ENCODE peak calls at places on chromosomes 13 and 19, in five cellular contexts. One of them, this sample, is unnamed.

GRCh38 chr13:111952814-111953213 is 114.1 kb upstream of the SOX1 start:
- DNase-seq in IMR-90: no peak
- DNase-seq in H9: peak; percentile 4
- DNase-seq in H1: no peak
- DNase-seq in neuronal stem cell: no peak
- DNase-seq in this sample: no peak

GRCh38 chr13:28049880-28050871 is 50.2 kb downstream of the FLT3 start:
- DNase-seq in IMR-90: no peak
- DNase-seq in H9: peak; percentile 54
- DNase-seq in H1: peak; percentile 19
- DNase-seq in neuronal stem cell: no peak
- DNase-seq in this sample: no peak

GRCh38 chr13:67133476-67133875 is 96.7 kb downstream of the PCDH9 start:
- DNase-seq in IMR-90: peak; percentile 23
- DNase-seq in H9: no peak
- DNase-seq in H1: no peak
- DNase-seq in neuronal stem cell: no peak
- DNase-seq in this sample: no peak

GRCh38 chr13:112905990-112906641 is 62.9 kb upstream of the MCF2L start:
- DNase-seq in IMR-90: no peak
- DNase-seq in H9: peak; percentile 93
- DNase-seq in H1: peak; percentile 59
- DNase-seq in neuronal stem cell: peak; percentile 41
- DNase-seq in this sample: no peak

GRCh38 chr19:12791345-12792047 is at the start of gene JUNB:
- DNase-seq in IMR-90: peak; percentile 96
- DNase-seq in H9: peak; percentile 89
- DNase-seq in H1: no peak
- DNase-seq in neuronal stem cell: no peak
- DNase-seq in this sample: peak; percentile 98

GRCh38 chr13:79307866-79308298 is 98.2 kb downstream of the RBM26 start:
- DNase-seq in IMR-90: peak; percentile 61
- DNase-seq in H9: peak; percentile 31
- DNase-seq in H1: no peak
- DNase-seq in neuronal stem cell: no peak
- DNase-seq in this sample: no peak

GRCh38 chr19:45900661-45901431 is 1.6 kb downstream of the MYPOP start:
- DNase-seq in IMR-90: no peak
- DNase-seq in H9: peak; percentile 38
- DNase-seq in H1: no peak
- DNase-seq in neuronal stem cell: no peak
- DNase-seq in this sample: no peak

GRCh38 chr13:23617551-23618014 is 47.4 kb downstream of the TNFRSF19 start:
- DNase-seq in IMR-90: peak; percentile 65
- DNase-seq in H9: no peak
- DNase-seq in H1: no peak
- DNase-seq in neuronal stem cell: no peak
- DNase-seq in this sample: peak; percentile 19

GRCh38 chr19:3362217-3362907 is 4.0 kb upstream of the NFIC start:
- DNase-seq in IMR-90: no peak
- DNase-seq in H9: no peak
- DNase-seq in H1: no peak
- DNase-seq in neuronal stem cell: no peak
- DNase-seq in this sample: no peak

GRCh38 chr13:51255556-51255955 is 33.4 kb downstream of the FAM124A start:
- DNase-seq in IMR-90: no peak
- DNase-seq in H9: no peak
- DNase-seq in H1: no peak
- DNase-seq in neuronal stem cell: no peak
- DNase-seq in this sample: no peak

GRCh38 chr19:18636969-18637629 is at the start of gene KLHL26:
- DNase-seq in IMR-90: no peak
- DNase-seq in H9: no peak
- DNase-seq in H1: no peak
- DNase-seq in neuronal stem cell: no peak
- DNase-seq in this sample: no peak
- H3K14ac ChIP-seq in IMR-90: peak within 1 kb of the TSS; percentile 97
- H3K14ac ChIP-seq in H9: peak within 1 kb of the TSS; percentile 84
- H3K14ac ChIP-seq in H1: no peak within 1 kb of the TSS
- H3K14ac ChIP-seq in neuronal stem cell: peak within 1 kb of the TSS; percentile 94
- H3K14ac ChIP-seq in this sample: peak within 1 kb of the TSS; percentile 23

DNA sequence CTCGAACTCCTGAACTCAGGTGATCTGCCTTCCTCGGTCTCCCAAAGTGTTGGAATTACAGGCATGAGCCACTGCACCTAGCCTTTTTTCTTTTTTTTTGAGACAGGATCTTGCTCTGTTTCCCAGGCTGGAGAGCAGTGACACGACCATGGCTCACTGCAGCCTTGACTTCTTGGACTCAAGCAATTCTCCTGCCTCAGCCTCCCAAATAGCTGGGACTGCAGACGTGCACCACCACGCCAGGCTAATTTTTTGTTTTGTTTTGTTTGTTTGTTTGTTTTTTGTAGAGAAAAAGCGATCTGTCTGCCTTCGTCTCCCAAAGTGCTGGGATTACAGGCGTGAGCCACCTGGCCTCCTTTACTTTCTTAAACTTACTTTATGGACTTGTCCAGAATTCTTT is 6.5 kb upstream of the SIN3B start:
- DNase-seq in IMR-90: no peak
- DNase-seq in H9: no peak
- DNase-seq in H1: no peak
- DNase-seq in neuronal stem cell: no peak
- DNase-seq in this sample: peak; percentile 20
- H3K4me2 ChIP-seq in IMR-90: no peak overlapping the region
- H3K4me2 ChIP-seq in H9: no peak overlapping the region
- H3K4me2 ChIP-seq in H1: no peak overlapping the region
- H3K4me2 ChIP-seq in neuronal stem cell: no peak overlapping the region
- H3K4me2 ChIP-seq in this sample: no peak overlapping the region

GRCh38 chr19:1170938-1171754 is 2.9 kb downstream of the SBNO2 start:
- DNase-seq in IMR-90: no peak
- DNase-seq in H9: no peak
- DNase-seq in H1: no peak
- DNase-seq in neuronal stem cell: no peak
- DNase-seq in this sample: no peak
- H2BK15ac ChIP-seq in IMR-90: peak overlapping the region; percentile 12
- H2BK15ac ChIP-seq in H9: no peak overlapping the region
- H2BK15ac ChIP-seq in H1: peak overlapping the region; percentile 96
- H2BK15ac ChIP-seq in neuronal stem cell: no peak overlapping the region
- H2BK15ac ChIP-seq in this sample: no peak overlapping the region

DNA sequence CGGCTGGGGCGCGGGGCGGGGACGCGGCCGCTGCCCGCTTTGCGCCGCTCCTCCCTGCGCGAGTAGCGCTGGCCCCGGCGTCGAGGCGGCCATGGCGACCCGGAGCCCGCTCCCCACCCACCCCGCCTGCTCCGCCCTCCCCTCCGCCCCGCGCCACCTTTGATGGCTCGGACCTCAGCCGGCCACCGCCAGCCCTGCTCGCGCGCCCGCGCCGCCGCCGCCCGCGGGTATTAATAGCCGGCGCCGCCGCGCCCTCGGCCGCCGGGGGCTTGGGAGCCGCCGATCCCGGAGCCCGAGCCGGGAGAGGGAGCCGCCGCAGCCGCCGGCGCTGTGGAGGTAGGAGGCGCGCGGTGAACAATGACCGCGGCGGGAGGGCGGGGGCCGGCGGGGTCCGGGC is 261 bp downstream of the FARP1 start:
- DNase-seq in IMR-90: no peak
- DNase-seq in H9: peak; percentile 43
- DNase-seq in H1: no peak
- DNase-seq in neuronal stem cell: peak; percentile 58
- DNase-seq in this sample: no peak
- H3K14ac ChIP-seq in IMR-90: no peak overlapping the region
- H3K14ac ChIP-seq in H9: no peak overlapping the region
- H3K14ac ChIP-seq in H1: no peak overlapping the region
- H3K14ac ChIP-seq in neuronal stem cell: no peak overlapping the region
- H3K14ac ChIP-seq in this sample: peak overlapping the region; percentile 75

GRCh38 chr13:41942462-41943094 is 18.3 kb downstream of the VWA8 start:
- DNase-seq in IMR-90: peak; percentile 74
- DNase-seq in H9: peak; percentile 56
- DNase-seq in H1: no peak
- DNase-seq in neuronal stem cell: peak; percentile 31
- DNase-seq in this sample: peak; percentile 59

GRCh38 chr13:41941174-41941573 is 19.7 kb downstream of the VWA8 start:
- DNase-seq in IMR-90: peak; percentile 17
- DNase-seq in H9: no peak
- DNase-seq in H1: no peak
- DNase-seq in neuronal stem cell: no peak
- DNase-seq in this sample: no peak

GRCh38 chr13:41945926-41946325 is 15.0 kb downstream of the VWA8 start:
- DNase-seq in IMR-90: no peak
- DNase-seq in H9: no peak
- DNase-seq in H1: no peak
- DNase-seq in neuronal stem cell: no peak
- DNase-seq in this sample: no peak

GRCh38 chr13:41944635-41945401 is 16.1 kb downstream of the VWA8 start:
- DNase-seq in IMR-90: no peak
- DNase-seq in H9: no peak
- DNase-seq in H1: no peak
- DNase-seq in neuronal stem cell: no peak
- DNase-seq in this sample: no peak

DNA sequence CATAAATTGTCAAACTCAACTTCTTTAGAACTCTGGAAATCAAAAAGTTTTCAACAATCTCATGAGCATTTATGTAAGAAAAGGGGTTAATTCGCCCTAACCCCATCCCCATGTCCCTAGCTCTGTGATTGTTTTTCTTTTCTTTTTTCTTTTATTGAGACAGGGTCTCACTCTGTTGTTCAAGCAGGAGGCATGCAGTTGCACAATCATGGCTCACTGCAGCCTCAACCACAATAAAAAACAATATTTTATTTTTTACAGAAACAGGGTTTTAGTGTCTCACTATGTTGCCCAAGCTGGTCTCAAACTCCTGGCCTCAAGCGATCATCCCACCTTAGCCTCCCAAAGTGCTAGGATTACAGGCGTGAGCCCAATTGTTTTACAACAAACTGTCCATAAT is 16.7 kb downstream of the VWA8 start:
- DNase-seq in IMR-90: no peak
- DNase-seq in H9: no peak
- DNase-seq in H1: no peak
- DNase-seq in neuronal stem cell: no peak
- DNase-seq in this sample: no peak
- H3K4me2 ChIP-seq in IMR-90: no peak overlapping the region
- H3K4me2 ChIP-seq in H9: no peak overlapping the region
- H3K4me2 ChIP-seq in H1: no peak overlapping the region
- H3K4me2 ChIP-seq in neuronal stem cell: no peak overlapping the region
- H3K4me2 ChIP-seq in this sample: no peak overlapping the region

DNA sequence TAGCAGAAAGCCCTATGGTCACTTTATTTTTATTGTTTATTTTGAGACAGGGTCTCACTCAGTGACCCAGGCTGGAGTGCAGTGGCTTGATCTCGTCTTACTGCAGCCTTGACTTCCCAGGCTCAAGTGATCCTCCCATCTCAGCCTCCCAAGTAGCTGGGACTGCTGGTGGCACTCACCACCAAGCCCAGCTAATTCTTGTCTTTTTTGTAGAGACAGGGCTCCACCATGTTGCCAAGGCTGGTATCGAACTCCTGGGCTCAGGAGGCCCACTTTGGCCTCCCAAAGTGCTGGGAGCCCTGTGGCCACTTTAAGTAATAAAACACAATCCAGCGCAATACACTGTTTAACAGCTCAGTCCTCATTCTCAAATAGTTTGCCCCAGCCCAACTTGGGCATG is 69.3 kb downstream of the NUFIP1 start:
- DNase-seq in IMR-90: no peak
- DNase-seq in H9: no peak
- DNase-seq in H1: no peak
- DNase-seq in neuronal stem cell: no peak
- DNase-seq in this sample: no peak
- H2BK15ac ChIP-seq in IMR-90: no peak overlapping the region
- H2BK15ac ChIP-seq in H9: no peak overlapping the region
- H2BK15ac ChIP-seq in H1: no peak overlapping the region
- H2BK15ac ChIP-seq in neuronal stem cell: no peak overlapping the region
- H2BK15ac ChIP-seq in this sample: peak overlapping the region; percentile 38

GRCh38 chr19:41324921-41325639 is 15.1 kb downstream of the CCDC97 start:
- DNase-seq in IMR-90: peak; percentile 90
- DNase-seq in H9: peak; percentile 94
- DNase-seq in H1: peak; percentile 65
- DNase-seq in neuronal stem cell: no peak
- DNase-seq in this sample: peak; percentile 94
- H3K14ac ChIP-seq in IMR-90: peak overlapping the region; percentile 97
- H3K14ac ChIP-seq in H9: no peak overlapping the region
- H3K14ac ChIP-seq in H1: no peak overlapping the region
- H3K14ac ChIP-seq in neuronal stem cell: no peak overlapping the region
- H3K14ac ChIP-seq in this sample: peak overlapping the region; percentile 91